ENCODE peak calls at places on chromosomes 6 and 20, in five cellular contexts. One of them, this sample, is unnamed.

GRCh38 chr6:148701393-148701774 is 45.4 kb upstream of the UST start:
- DNase-seq in HFF-Myc: no peak
- DNase-seq in upper lobe of right lung: no peak
- DNase-seq in progenitor cell of endocrine pancreas: no peak
- DNase-seq in Calu3: no peak
- DNase-seq in this sample: no peak

GRCh38 chr20:22619272-22619671 is 34.9 kb upstream of the FOXA2 start:
- DNase-seq in Calu3: no peak
- DNase-seq in progenitor cell of endocrine pancreas: no peak
- DNase-seq in HFF-Myc: no peak
- DNase-seq in upper lobe of right lung: no peak
- DNase-seq in this sample: no peak

GRCh38 chr6:128491643-128492206 is 28.7 kb downstream of the PTPRK start:
- DNase-seq in upper lobe of right lung: no peak
- DNase-seq in progenitor cell of endocrine pancreas: no peak
- DNase-seq in HFF-Myc: no peak
- DNase-seq in Calu3: no peak
- DNase-seq in this sample: no peak

GRCh38 chr20:60957621-60958020 is 294.4 kb upstream of the CDH4 start:
- DNase-seq in HFF-Myc: no peak
- DNase-seq in upper lobe of right lung: no peak
- DNase-seq in Calu3: no peak
- DNase-seq in progenitor cell of endocrine pancreas: no peak
- DNase-seq in this sample: no peak

GRCh38 chr20:3777726-3778629 is 3.3 kb downstream of the SPEF1 start:
- DNase-seq in HFF-Myc: no peak
- DNase-seq in upper lobe of right lung: peak; percentile 87
- DNase-seq in progenitor cell of endocrine pancreas: peak; percentile 64
- DNase-seq in Calu3: peak; percentile 39
- DNase-seq in this sample: no peak

GRCh38 chr20:21235713-21236445 is 67.3 kb upstream of the XRN2 start:
- DNase-seq in HFF-Myc: peak; percentile 38
- DNase-seq in Calu3: peak; percentile 38
- DNase-seq in progenitor cell of endocrine pancreas: peak; percentile 45
- DNase-seq in upper lobe of right lung: peak; percentile 78
- DNase-seq in this sample: peak; percentile 34

GRCh38 chr20:58146081-58146734 is 82.2 kb downstream of the ANKRD60 start:
- DNase-seq in upper lobe of right lung: no peak
- DNase-seq in Calu3: no peak
- DNase-seq in progenitor cell of endocrine pancreas: no peak
- DNase-seq in HFF-Myc: no peak
- DNase-seq in this sample: no peak

GRCh38 chr20:59765599-59766177 is 161.3 kb downstream of the PHACTR3 start:
- DNase-seq in HFF-Myc: no peak
- DNase-seq in progenitor cell of endocrine pancreas: peak; percentile 20
- DNase-seq in upper lobe of right lung: no peak
- DNase-seq in Calu3: peak; percentile 35
- DNase-seq in this sample: no peak

GRCh38 chr6:107047807-107048206 is 19.8 kb downstream of the MTRES1 start:
- DNase-seq in HFF-Myc: no peak
- DNase-seq in Calu3: no peak
- DNase-seq in progenitor cell of endocrine pancreas: no peak
- DNase-seq in upper lobe of right lung: no peak
- DNase-seq in this sample: no peak

GRCh38 chr6:151695181-151695580 is 112.3 kb upstream of the ESR1 start:
- DNase-seq in progenitor cell of endocrine pancreas: no peak
- DNase-seq in Calu3: no peak
- DNase-seq in HFF-Myc: no peak
- DNase-seq in upper lobe of right lung: no peak
- DNase-seq in this sample: no peak

GRCh38 chr20:63466861-63467260 is 5.6 kb downstream of the KCNQ2 start:
- DNase-seq in Calu3: no peak
- DNase-seq in progenitor cell of endocrine pancreas: no peak
- DNase-seq in HFF-Myc: no peak
- DNase-seq in upper lobe of right lung: no peak
- DNase-seq in this sample: no peak

GRCh38 chr6:14524319-14524718 is 406.7 kb downstream of the CD83 start:
- DNase-seq in HFF-Myc: no peak
- DNase-seq in Calu3: no peak
- DNase-seq in progenitor cell of endocrine pancreas: no peak
- DNase-seq in upper lobe of right lung: no peak
- DNase-seq in this sample: no peak

GRCh38 chr6:7901056-7901455 is 9.5 kb downstream of the TXNDC5 start:
- DNase-seq in progenitor cell of endocrine pancreas: no peak
- DNase-seq in Calu3: no peak
- DNase-seq in upper lobe of right lung: no peak
- DNase-seq in HFF-Myc: no peak
- DNase-seq in this sample: no peak

GRCh38 chr20:19975436-19975799 is 41.7 kb upstream of the NAA20 start:
- DNase-seq in upper lobe of right lung: peak; percentile 71
- DNase-seq in Calu3: no peak
- DNase-seq in progenitor cell of endocrine pancreas: no peak
- DNase-seq in HFF-Myc: no peak
- DNase-seq in this sample: no peak

GRCh38 chr6:118249680-118250079 is 298.4 kb upstream of the PLN start:
- DNase-seq in upper lobe of right lung: no peak
- DNase-seq in Calu3: no peak
- DNase-seq in HFF-Myc: no peak
- DNase-seq in progenitor cell of endocrine pancreas: no peak
- DNase-seq in this sample: no peak

GRCh38 chr6:145559836-145560235 is 175.5 kb downstream of the EPM2A start:
- DNase-seq in progenitor cell of endocrine pancreas: no peak
- DNase-seq in upper lobe of right lung: no peak
- DNase-seq in Calu3: no peak
- DNase-seq in HFF-Myc: no peak
- DNase-seq in this sample: no peak

GRCh38 chr20:61752576-61752975 is 313.1 kb downstream of the TAF4 start:
- DNase-seq in upper lobe of right lung: no peak
- DNase-seq in progenitor cell of endocrine pancreas: no peak
- DNase-seq in HFF-Myc: no peak
- DNase-seq in Calu3: no peak
- DNase-seq in this sample: no peak

GRCh38 chr6:166454692-166455515 is 72.2 kb upstream of the MPC1 start:
- DNase-seq in HFF-Myc: no peak
- DNase-seq in progenitor cell of endocrine pancreas: no peak
- DNase-seq in upper lobe of right lung: no peak
- DNase-seq in Calu3: no peak
- DNase-seq in this sample: no peak

GRCh38 chr6:166459906-166460305 is 77.2 kb upstream of the MPC1 start:
- DNase-seq in upper lobe of right lung: no peak
- DNase-seq in Calu3: no peak
- DNase-seq in HFF-Myc: no peak
- DNase-seq in progenitor cell of endocrine pancreas: no peak
- DNase-seq in this sample: no peak

GRCh38 chr6:166459272-166459671 is 76.5 kb upstream of the MPC1 start:
- DNase-seq in HFF-Myc: no peak
- DNase-seq in Calu3: no peak
- DNase-seq in progenitor cell of endocrine pancreas: no peak
- DNase-seq in upper lobe of right lung: no peak
- DNase-seq in this sample: no peak

GRCh38 chr6:166453651-166454050 is 70.9 kb upstream of the MPC1 start:
- DNase-seq in upper lobe of right lung: no peak
- DNase-seq in HFF-Myc: no peak
- DNase-seq in Calu3: no peak
- DNase-seq in progenitor cell of endocrine pancreas: no peak
- DNase-seq in this sample: no peak

DNA sequence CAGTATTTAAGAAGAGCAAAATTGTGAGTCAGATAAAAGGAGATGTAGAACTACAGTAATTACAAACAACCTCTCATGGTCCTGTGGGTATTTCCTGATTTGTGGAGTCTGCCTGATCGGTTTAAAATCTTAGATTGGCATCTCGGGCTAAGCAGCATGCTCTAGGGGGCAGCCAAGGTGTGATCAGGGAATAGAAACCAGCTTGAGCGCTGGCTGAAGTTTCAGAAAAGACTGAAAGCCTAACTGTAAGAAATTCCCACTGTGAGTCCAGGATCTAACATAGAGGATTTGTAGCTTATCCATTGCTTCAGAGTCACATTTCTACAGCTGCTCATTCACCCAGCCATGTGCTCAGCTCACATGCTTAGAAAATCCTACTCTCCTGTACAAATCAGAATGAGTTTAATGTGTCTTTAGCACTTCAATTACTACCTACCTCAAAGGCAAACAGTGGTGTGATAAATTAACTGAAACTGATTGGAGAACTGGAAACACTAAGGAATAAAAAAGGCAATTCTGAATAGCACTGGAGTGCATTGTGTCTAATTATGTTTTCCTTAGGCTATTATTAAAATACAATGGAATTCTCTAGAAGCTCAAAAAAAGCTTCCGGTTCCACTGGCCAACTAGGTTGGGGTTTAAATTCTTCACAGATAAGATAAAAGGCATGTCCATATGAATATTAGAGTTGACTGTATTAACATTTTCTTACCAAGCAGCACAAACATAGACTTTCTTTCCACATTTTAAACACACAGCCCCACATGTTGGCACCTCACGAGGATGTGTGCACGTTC is 73.8 kb upstream of the MPC1 start:
- DNase-seq in Calu3: peak; percentile 9
- DNase-seq in progenitor cell of endocrine pancreas: no peak
- DNase-seq in upper lobe of right lung: no peak
- DNase-seq in HFF-Myc: peak; percentile 2
- DNase-seq in this sample: no peak
- TF ChIP-seq CTCF in Calu3: no peak
- TF ChIP-seq CTCF in progenitor cell of endocrine pancreas: no peak
- TF ChIP-seq CTCF in upper lobe of right lung: peak; percentile 38
- TF ChIP-seq CTCF in HFF-Myc: peak; percentile 30
- TF ChIP-seq CTCF in this sample: no peak

DNA sequence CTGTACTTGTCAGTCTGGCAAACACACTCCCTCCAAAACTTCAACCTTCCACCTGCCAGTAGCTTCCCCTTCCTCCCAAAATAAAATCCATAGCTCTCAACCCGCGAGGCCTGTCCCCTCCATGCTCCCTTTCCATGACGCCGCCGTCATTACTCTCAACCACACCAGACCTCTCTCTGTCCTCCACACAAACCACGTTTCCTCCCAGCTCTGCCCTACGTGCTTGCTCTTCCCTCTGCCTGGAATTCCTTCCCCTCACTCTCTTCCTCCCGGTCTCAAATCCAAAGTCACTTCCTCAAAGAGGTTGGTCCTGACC is 125.3 kb downstream of the NFATC2 start:
- DNase-seq in HFF-Myc: no peak
- DNase-seq in upper lobe of right lung: no peak
- DNase-seq in progenitor cell of endocrine pancreas: no peak
- DNase-seq in Calu3: no peak
- DNase-seq in this sample: no peak
- TF ChIP-seq CTCF in HFF-Myc: no peak
- TF ChIP-seq CTCF in upper lobe of right lung: no peak
- TF ChIP-seq CTCF in progenitor cell of endocrine pancreas: no peak
- TF ChIP-seq CTCF in Calu3: no peak
- TF ChIP-seq CTCF in this sample: no peak

DNA sequence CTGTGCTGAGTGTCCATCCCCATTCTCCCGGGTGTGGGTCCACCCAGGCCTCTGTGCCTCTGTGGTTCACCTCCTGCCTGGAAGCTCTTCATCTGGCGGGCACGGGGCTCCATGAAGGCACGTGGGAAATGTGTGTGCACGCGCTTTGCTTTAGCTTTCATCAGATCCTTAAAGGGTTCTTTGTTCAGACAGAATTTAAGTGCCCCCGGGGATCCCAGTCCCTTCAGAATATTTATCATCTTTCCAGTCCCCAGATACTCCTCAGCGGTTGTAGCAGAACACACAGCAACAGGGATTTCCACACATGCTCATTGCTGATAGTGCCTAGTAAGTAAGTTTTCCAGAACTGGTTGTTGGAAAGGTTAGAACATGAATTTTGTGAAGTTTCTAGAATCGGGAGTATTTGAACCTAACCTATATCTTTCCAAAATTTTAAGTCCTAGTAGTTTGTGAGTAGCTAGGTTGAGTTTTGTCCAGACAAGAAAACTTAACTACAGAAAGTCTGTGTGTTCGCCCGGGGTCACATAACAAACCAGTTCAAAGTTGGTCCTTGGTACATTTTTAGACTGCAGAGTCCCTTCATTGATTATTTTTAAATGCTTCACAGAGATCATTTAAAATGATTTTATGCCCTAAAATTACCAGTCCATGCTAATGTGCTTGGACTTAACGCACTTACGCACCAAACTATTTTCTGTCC is 67.7 kb downstream of the RPP40 start:
- DNase-seq in upper lobe of right lung: no peak
- DNase-seq in Calu3: no peak
- DNase-seq in progenitor cell of endocrine pancreas: no peak
- DNase-seq in HFF-Myc: no peak
- DNase-seq in this sample: no peak
- TF ChIP-seq CTCF in upper lobe of right lung: no peak
- TF ChIP-seq CTCF in Calu3: no peak
- TF ChIP-seq CTCF in progenitor cell of endocrine pancreas: no peak
- TF ChIP-seq CTCF in HFF-Myc: no peak
- TF ChIP-seq CTCF in this sample: no peak

GRCh38 chr6:160327981-160328380 is 20.2 kb upstream of the SLC22A3 start:
- DNase-seq in upper lobe of right lung: no peak
- DNase-seq in Calu3: no peak
- DNase-seq in progenitor cell of endocrine pancreas: no peak
- DNase-seq in HFF-Myc: no peak
- DNase-seq in this sample: no peak
- TF ChIP-seq CTCF in upper lobe of right lung: no peak
- TF ChIP-seq CTCF in Calu3: no peak
- TF ChIP-seq CTCF in progenitor cell of endocrine pancreas: no peak
- TF ChIP-seq CTCF in HFF-Myc: no peak
- TF ChIP-seq CTCF in this sample: no peak

GRCh38 chr20:8601542-8601912 is 467.4 kb upstream of the PLCB4 start:
- DNase-seq in Calu3: peak; percentile 4
- DNase-seq in progenitor cell of endocrine pancreas: no peak
- DNase-seq in upper lobe of right lung: no peak
- DNase-seq in HFF-Myc: no peak
- DNase-seq in this sample: no peak
- TF ChIP-seq CTCF in Calu3: no peak
- TF ChIP-seq CTCF in progenitor cell of endocrine pancreas: no peak
- TF ChIP-seq CTCF in upper lobe of right lung: no peak
- TF ChIP-seq CTCF in HFF-Myc: no peak
- TF ChIP-seq CTCF in this sample: no peak

DNA sequence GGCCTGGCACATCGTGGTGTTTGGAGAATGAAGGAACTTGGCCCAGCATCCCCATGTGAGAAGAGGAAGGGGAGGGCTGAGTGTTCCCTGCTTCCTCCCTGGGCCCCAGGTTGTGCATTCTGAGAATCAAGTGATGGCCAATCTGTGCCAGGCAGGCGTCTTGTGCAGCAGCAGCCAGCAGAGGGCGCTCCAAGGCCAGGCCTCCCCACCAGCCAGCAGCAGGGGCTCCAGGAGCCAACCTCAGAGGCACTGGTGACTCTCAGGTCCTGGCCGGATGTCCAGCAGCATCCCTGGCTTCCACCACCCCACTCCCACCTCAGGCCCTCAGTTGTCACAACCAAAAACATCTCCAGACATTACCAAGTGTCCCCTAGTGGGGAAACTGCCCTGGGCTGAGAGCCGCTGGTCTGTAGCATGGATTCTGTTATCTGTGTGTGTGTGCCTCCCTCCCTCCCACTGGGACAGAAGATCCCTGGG is 192.0 kb downstream of the PREX1 start:
- DNase-seq in progenitor cell of endocrine pancreas: peak; percentile 62
- DNase-seq in HFF-Myc: no peak
- DNase-seq in Calu3: peak; percentile 85
- DNase-seq in upper lobe of right lung: peak; percentile 77
- DNase-seq in this sample: no peak
- TF ChIP-seq CTCF in progenitor cell of endocrine pancreas: peak; percentile 89
- TF ChIP-seq CTCF in HFF-Myc: peak; percentile 94
- TF ChIP-seq CTCF in Calu3: peak; percentile 87
- TF ChIP-seq CTCF in upper lobe of right lung: peak; percentile 77
- TF ChIP-seq CTCF in this sample: no peak

This sample was measured in omental fat pad.